ENCODE peak calls at places on chromosomes 1 and 21, in four cellular contexts. B, J, U and Q are unnamed samples.

GRCh38 chr1:170221031-170221430 is 75.3 kb downstream of the NTMT2 start:
- DNase-seq in B (no peak), J (no peak), U (no peak), Q (no peak)

GRCh38 chr1:35282172-35282571 is 13.7 kb downstream of the ZMYM4 start:
- DNase-seq in B (no peak), J (no peak), U (no peak), Q (no peak)

GRCh38 chr1:170665625-170666024 is 1.7 kb downstream of the PRRX1 start:
- DNase-seq in B (peak), J (no peak), U (no peak), Q (no peak)

GRCh38 chr1:95084317-95085176 is 11.8 kb upstream of the ALG14 start:
- DNase-seq in B (peak), J (peak), U (peak), Q (no peak)

GRCh38 chr21:30579351-30579750 is 10.8 kb downstream of the KRTAP22-2 start:
- DNase-seq in B (no peak), J (no peak), U (no peak), Q (no peak)

GRCh38 chr1:116569776-116570357 is 959 bp downstream of the CD58 start:
- DNase-seq in B (no peak), J (peak), U (peak), Q (no peak)

GRCh38 chr1:201557572-201557958 is 18.6 kb downstream of the NAV1 start:
- DNase-seq in B (no peak), J (no peak), U (no peak), Q (no peak)

GRCh38 chr21:38897532-38898421 is 92.0 kb downstream of the ETS2 start:
- DNase-seq in B (no peak), J (no peak), U (no peak), Q (no peak)

GRCh38 chr1:212119397-212119837 is 83.9 kb downstream of the DTL start:
- DNase-seq in B (no peak), J (no peak), U (no peak), Q (no peak)

GRCh38 chr1:176885756-176886155 is 278.8 kb downstream of the ASTN1 start:
- DNase-seq in B (no peak), J (no peak), U (no peak), Q (no peak)

GRCh38 chr21:44712203-44713028 is 1.0 kb upstream of the TSPEAR start:
- DNase-seq in B (peak), J (no peak), U (no peak), Q (no peak)

GRCh38 chr1:155011437-155011907 is 8.9 kb downstream of the ZBTB7B start:
- DNase-seq in B (no peak), J (no peak), U (no peak), Q (no peak)

GRCh38 chr1:18448889-18449288 is 31.8 kb upstream of the KLHDC7A start:
- DNase-seq in B (no peak), J (no peak), U (no peak), Q (no peak)

GRCh38 chr1:53572802-53573148 is 113.6 kb downstream of the DMRTB1 start:
- DNase-seq in B (no peak), J (no peak), U (no peak), Q (no peak)

GRCh38 chr1:178733972-178734371 is 8.9 kb downstream of the RALGPS2 start:
- DNase-seq in B (no peak), J (no peak), U (no peak), Q (no peak)

GRCh38 chr1:234734864-234735263 is 124.9 kb upstream of the IRF2BP2 start:
- DNase-seq in B (no peak), J (peak), U (peak), Q (no peak)

GRCh38 chr1:159829822-159830455 is 3.3 kb downstream of the SLAMF8 start:
- DNase-seq in B (no peak), J (no peak), U (no peak), Q (no peak)

GRCh38 chr21:42858957-42859890 is 20.1 kb downstream of the WDR4 start:
- DNase-seq in B (no peak), J (no peak), U (no peak), Q (no peak)

GRCh38 chr1:53678507-53678906 is 60.5 kb downstream of the GLIS1 start:
- DNase-seq in B (no peak), J (no peak), U (no peak), Q (no peak)

GRCh38 chr1:226001852-226002666 is 2.9 kb upstream of the SDE2 start:
- DNase-seq in B (no peak), J (peak), U (peak), Q (no peak)

GRCh38 chr1:33328817-33329216 is 7.9 kb upstream of the A3GALT2 start:
- DNase-seq in B (no peak), J (no peak), U (no peak), Q (no peak)

GRCh38 chr1:25167269-25168192 is 64.8 kb downstream of the SYF2 start:
- DNase-seq in B (peak), J (peak), U (no peak), Q (no peak)

GRCh38 chr21:27803571-27803970 is 836.7 kb upstream of the ADAMTS5 start:
- DNase-seq in B (no peak), J (no peak), U (no peak), Q (no peak)

GRCh38 chr1:75133754-75134655 is at the start of gene LHX8:
- DNase-seq in B (peak), J (no peak), U (no peak), Q (no peak)
- H3K9ac ChIP-seq in B (peak), J (no peak), U (no peak), Q (no peak)

GRCh38 chr1:214563881-214564280 is 12.5 kb upstream of the PTPN14 start:
- DNase-seq in B (no peak), J (no peak), U (no peak), Q (no peak)
- TF ChIP-seq BRCA1 in B (no peak), J (no peak), U (no peak), Q (no peak)

DNA sequence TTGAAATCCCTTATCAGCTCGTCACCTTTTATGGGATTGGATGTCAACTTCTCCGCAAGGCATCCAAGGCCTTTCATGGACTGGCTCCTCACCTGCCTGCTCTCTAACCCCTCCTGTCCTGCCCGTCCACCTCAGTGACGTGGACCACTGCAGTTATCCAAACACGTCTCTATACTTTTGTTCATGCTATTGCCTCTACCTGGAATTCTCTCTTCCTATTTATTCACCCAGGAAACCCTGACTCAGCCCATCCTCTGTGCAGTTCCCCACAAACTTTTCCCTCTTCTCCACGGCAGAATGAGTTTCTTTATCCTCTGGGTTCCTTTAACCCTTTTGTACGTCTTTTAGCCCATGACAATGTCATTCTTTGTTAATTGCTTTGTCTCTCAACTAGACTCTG is 5.1 kb upstream of the UTP25 start:
- DNase-seq in B (peak), J (no peak), U (no peak), Q (no peak)
- H3K9ac ChIP-seq in B (no peak), J (no peak), U (no peak), Q (no peak)

GRCh38 chr1:96520542-96520941 is 201.0 kb upstream of the PTBP2 start:
- DNase-seq in B (no peak), J (no peak), U (no peak), Q (no peak)
- TF ChIP-seq BRCA1 in B (no peak), J (no peak), U (no peak), Q (no peak)

GRCh38 chr1:231418741-231419107 is 3.4 kb downstream of the EGLN1 start:
- DNase-seq in B (no peak), J (no peak), U (no peak), Q (no peak)
- H3K9ac ChIP-seq in B (no peak), J (peak), U (peak), Q (no peak)

GRCh38 chr21:35095859-35096291 is 46.8 kb upstream of the RUNX1 start:
- DNase-seq in B (no peak), J (no peak), U (no peak), Q (no peak)
- TF ChIP-seq BRCA1 in B (no peak), J (no peak), U (no peak), Q (no peak)

DNA sequence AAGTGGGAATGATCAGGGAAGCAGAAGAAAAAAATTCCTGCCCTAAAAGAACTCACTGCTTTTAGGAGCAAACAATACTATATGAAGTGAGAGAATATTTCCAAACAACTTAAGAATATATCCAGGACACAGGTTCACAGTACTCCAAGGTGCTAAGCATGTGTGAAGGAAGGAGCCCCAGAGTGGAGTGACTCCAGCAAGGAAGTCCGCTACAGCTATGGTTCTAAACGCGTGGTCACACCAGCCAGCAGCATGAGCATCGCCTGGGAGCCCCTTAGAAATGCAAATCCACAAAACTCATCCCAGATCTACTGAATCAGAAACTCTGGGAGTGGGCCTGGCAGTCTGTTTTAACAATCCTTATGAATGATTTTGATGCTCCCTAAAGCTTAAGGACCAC is 36.1 kb downstream of the GADD45A start:
- DNase-seq in B (no peak), J (no peak), U (no peak), Q (no peak)
- H3K9ac ChIP-seq in B (no peak), J (no peak), U (no peak), Q (no peak)

GRCh38 chr21:18249542-18250152 is 5.0 kb downstream of the CHODL start:
- DNase-seq in B (no peak), J (no peak), U (no peak), Q (no peak)
- TF ChIP-seq BRCA1 in B (no peak), J (no peak), U (no peak), Q (no peak)

GRCh38 chr1:28233264-28233606 is 406 bp upstream of the DNAJC8 start:
- DNase-seq in B (no peak), J (no peak), U (no peak), Q (no peak)
- H3K9ac ChIP-seq in B (no peak), J (peak), U (peak), Q (no peak)

DNA sequence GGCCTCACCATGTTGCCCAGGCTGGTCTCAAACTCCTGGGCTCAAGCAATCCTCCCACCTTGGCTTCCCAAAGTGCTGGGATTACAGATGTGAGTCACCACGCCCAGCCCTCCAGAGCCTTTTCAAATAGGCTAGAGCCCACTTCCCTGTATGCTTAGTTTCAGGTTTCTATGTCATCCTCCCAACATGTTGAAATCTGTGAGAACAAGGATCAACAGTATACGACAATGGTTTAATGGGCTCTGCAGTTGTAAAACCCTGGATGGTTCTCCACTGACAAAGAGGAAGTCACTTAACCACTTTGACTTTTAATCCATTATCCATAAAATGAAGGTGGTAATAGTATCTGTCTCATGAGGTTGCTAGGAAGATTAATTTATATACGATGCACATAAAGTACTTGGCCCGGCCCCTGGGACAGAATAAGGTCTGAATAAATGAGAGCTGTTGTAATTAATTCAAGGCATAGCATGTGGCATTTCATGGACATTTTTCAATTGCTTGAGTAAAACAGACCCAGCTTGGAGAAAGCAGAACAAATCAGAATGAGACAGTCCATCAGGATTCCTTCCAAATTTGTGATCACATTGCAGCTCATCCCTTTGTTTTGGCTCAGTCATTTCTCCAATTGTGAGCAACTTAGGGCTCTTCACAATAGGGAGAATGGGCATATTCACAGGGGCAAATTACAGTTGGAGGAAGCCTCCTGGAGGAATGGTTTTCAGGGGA is 114.0 kb upstream of the ZNF648 start:
- DNase-seq in B (no peak), J (peak), U (no peak), Q (no peak)
- TF ChIP-seq BRCA1 in B (no peak), J (no peak), U (no peak), Q (no peak)